ENCODE peak calls at places on chromosomes 2 and 18, in four cellular contexts. E is astrocyte of the spinal cord, B is fibroblast of lung, W is kidney epithelial cell. L is an unnamed sample.
A peak's percentile ranks its signal among the peaks of the same experiment; 100 is the strongest.

GRCh38 chr2:113754989-113755689 is 1.3 kb downstream of the SLC35F5 start:
- DNase-seq in E (peak; percentile 5), W (no peak), B (peak; percentile 19), L (peak; percentile 16)

GRCh38 chr18:62486290-62486964 is 36.4 kb upstream of the ZCCHC2 start:
- DNase-seq in W (peak; percentile 71), E (peak; percentile 22), B (no peak), L (no peak)

GRCh38 chr2:152523091-152523490 is 188.1 kb downstream of the FMNL2 start:
- DNase-seq in W (no peak), E (peak; percentile 85), B (peak; percentile 77), L (peak; percentile 73)

GRCh38 chr18:59814872-59815271 is 84.9 kb upstream of the PMAIP1 start:
- DNase-seq in W (peak; percentile 80), B (peak; percentile 66), E (peak; percentile 80), L (peak; percentile 87)

GRCh38 chr2:218369374-218369773 is 12.7 kb upstream of the SLC11A1 start:
- DNase-seq in B (peak; percentile 15), W (no peak), E (no peak), L (no peak)

GRCh38 chr2:14572588-14573089 is 59.9 kb upstream of the LRATD1 start:
- DNase-seq in W (no peak), E (no peak), B (no peak), L (no peak)

GRCh38 chr2:37566517-37566961 is 104.9 kb downstream of the CDC42EP3 start:
- DNase-seq in W (no peak), B (peak; percentile 76), E (peak; percentile 89), L (peak; percentile 87)

GRCh38 chr2:198374375-198375072 is 570.1 kb downstream of the PLCL1 start:
- DNase-seq in B (peak; percentile 87), W (peak; percentile 26), E (peak; percentile 70), L (peak; percentile 82)

GRCh38 chr2:64250751-64251405 is 106.7 kb upstream of the PELI1 start:
- DNase-seq in B (no peak), W (no peak), E (no peak), L (no peak)

GRCh38 chr2:188303363-188304031 is 11.8 kb downstream of the GULP1 start:
- DNase-seq in E (peak; percentile 37), B (peak; percentile 68), W (peak; percentile 69), L (peak; percentile 84)
- H3K4me3 ChIP-seq in E (no peak overlapping the region), B (no peak overlapping the region), W (no peak overlapping the region), L (no peak overlapping the region)

GRCh38 chr2:1846046-1847015 is 102.0 kb upstream of the PXDN start:
- DNase-seq in B (no peak), E (no peak), W (no peak), L (no peak)

GRCh38 chr2:1842945-1843344 is 98.6 kb upstream of the PXDN start:
- DNase-seq in E (no peak), B (no peak), W (no peak), L (no peak)

GRCh38 chr2:1841903-1842791 is 97.8 kb upstream of the PXDN start:
- DNase-seq in B (no peak), W (no peak), E (no peak), L (no peak)

GRCh38 chr2:1841461-1841860 is 97.1 kb upstream of the PXDN start:
- DNase-seq in B (no peak), W (no peak), E (no peak), L (no peak)

GRCh38 chr2:1843646-1844045 is 99.3 kb upstream of the PXDN start:
- DNase-seq in E (no peak), W (no peak), B (no peak), L (no peak)
- TF ChIP-seq CTCF in E (no peak), W (no peak), B (no peak), L (no peak)

DNA sequence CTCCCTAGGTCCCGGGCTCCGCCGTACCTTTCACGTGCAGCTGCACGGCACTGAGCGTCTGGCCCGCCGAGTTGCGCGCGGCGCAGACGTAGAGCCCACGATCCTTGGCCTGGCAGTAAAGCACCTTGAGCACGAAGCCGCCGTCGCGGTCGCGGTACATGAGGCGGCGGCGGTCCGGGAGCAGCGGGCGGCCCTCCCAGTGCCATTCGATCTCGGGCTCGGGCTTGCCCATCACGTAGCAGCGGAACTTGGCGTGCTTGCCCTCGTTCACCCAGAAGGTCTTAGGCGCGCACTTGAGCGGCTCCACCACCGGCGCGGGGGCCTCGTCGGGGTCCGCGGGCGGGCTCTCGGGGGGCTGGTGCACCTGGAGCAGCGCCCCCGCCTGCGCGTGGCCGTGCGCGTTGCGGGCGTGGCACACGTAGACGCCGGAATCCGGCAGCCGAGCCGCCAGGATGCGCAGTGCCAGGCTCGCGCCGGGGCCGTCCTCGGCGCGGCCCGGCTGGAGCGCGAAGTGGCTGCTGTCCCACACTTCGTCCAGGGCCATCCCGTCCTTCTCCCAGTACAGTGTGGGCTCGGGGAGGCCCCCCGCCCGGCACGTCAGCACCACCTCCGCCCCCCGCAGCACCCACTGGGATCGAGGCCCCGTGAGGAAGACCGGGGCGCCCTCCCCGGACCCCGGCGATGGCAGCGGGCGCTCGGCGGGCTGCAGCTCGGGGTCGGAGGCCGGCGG is 980 bp downstream of the OBSL1 start:
- DNase-seq in W (no peak), E (peak; percentile 10), B (peak; percentile 34), L (peak; percentile 77)
- H3K4me3 ChIP-seq in W (peak overlapping the region; percentile 73), E (peak overlapping the region; percentile 57), B (peak overlapping the region; percentile 68), L (peak overlapping the region; percentile 56)

DNA sequence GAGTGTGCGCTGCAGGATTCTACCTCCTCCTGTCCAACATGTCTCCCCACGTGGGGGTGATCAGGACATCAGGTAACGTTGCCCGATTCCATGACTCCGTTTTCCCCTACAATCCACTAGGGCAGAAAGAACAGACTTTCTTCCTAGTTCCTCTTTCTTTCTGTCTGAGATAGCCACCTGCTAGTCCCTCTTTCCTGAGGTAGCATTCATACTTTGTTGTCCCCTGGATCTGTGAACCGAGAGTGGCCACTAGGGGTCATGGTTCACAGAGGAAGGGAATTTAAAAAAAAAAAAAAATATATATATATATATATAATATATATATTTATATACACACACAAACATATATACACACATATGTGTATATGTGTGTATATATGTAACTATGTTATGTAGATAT is 210.0 kb upstream of the ZNF521 start:
- DNase-seq in E (peak; percentile 9), W (no peak), B (peak; percentile 47), L (peak; percentile 18)
- TF ChIP-seq CTCF in E (peak; percentile 45), W (peak; percentile 11), B (peak; percentile 38), L (peak; percentile 39)

GRCh38 chr2:467892-468630 is 180.2 kb upstream of the ALKAL2 start:
- DNase-seq in W (no peak), B (no peak), E (no peak), L (no peak)
- H3K4me3 ChIP-seq in W (peak overlapping the region; percentile 14), B (no peak overlapping the region), E (no peak overlapping the region), L (no peak overlapping the region)